ENCODE peak calls at places on chromosomes 3 and 15, in six cellular contexts. W is upper lobe of right lung; D is ovary; N is CD8-positive, alpha-beta memory T cell; Y is HL-60; Z is coronary artery. L is an unnamed sample.

GRCh38 chr3:22981176-22981575 is 222.0 kb upstream of the UBE2E2 start:
- DNase-seq in W (no peak), D (no peak), N (no peak), Y (no peak), Z (no peak), L (no peak)

GRCh38 chr15:88878720-88879184 is 16.6 kb downstream of the HAPLN3 start:
- DNase-seq in W (no peak), D (no peak), N (peak; percentile 3), Y (no peak), Z (no peak), L (no peak)

GRCh38 chr15:95770191-95770590 is 560.3 kb upstream of the NR2F2 start:
- DNase-seq in W (no peak), D (no peak), N (no peak), Y (no peak), Z (no peak), L (no peak)

GRCh38 chr3:183032904-183033555 is 52.7 kb upstream of the DCUN1D1 start:
- DNase-seq in W (no peak), D (no peak), N (no peak), Y (no peak), Z (no peak), L (no peak)

GRCh38 chr3:119413603-119414280 is 49.7 kb downstream of the TMEM39A start:
- DNase-seq in W (no peak), D (no peak), N (no peak), Y (no peak), Z (no peak), L (no peak)

GRCh38 chr3:44628716-44629115 is 3.9 kb downstream of the ZNF197 start:
- DNase-seq in W (no peak), D (no peak), N (no peak), Y (no peak), Z (no peak), L (no peak)

GRCh38 chr3:2657408-2657807 is 452.8 kb downstream of the IL5RA start:
- DNase-seq in W (no peak), D (no peak), N (no peak), Y (no peak), Z (no peak), L (no peak)

GRCh38 chr3:71524688-71525087 is 58.8 kb downstream of the FOXP1 start:
- DNase-seq in W (no peak), D (no peak), N (no peak), Y (no peak), Z (no peak), L (no peak)

GRCh38 chr3:153260681-153261080 is 98.7 kb downstream of the RAP2B start:
- DNase-seq in W (no peak), D (no peak), N (no peak), Y (no peak), Z (no peak), L (no peak)

GRCh38 chr15:74826372-74826819 is at the start of gene CPLX3:
- DNase-seq in W (no peak), D (peak; percentile 45), N (peak; percentile 28), Y (no peak), Z (no peak), L (no peak)

GRCh38 chr3:106215047-106215446 is 346.2 kb upstream of the CBLB start:
- DNase-seq in W (no peak), D (no peak), N (no peak), Y (no peak), Z (no peak), L (no peak)

GRCh38 chr3:128578346-128578745 is 72.3 kb downstream of the RPN1 start:
- DNase-seq in W (no peak), D (no peak), N (no peak), Y (no peak), Z (no peak), L (no peak)

GRCh38 chr3:78569820-78570219 is 1198.0 kb downstream of the ROBO1 start:
- DNase-seq in W (no peak), D (no peak), N (no peak), Y (no peak), Z (no peak), L (no peak)

GRCh38 chr3:55000546-55000945 is 72.7 kb upstream of the LRTM1 start:
- DNase-seq in W (no peak), D (no peak), N (no peak), Y (no peak), Z (no peak), L (no peak)

GRCh38 chr3:54870423-54870822 is 57.4 kb downstream of the LRTM1 start:
- DNase-seq in W (no peak), D (peak; percentile 30), N (no peak), Y (no peak), Z (no peak), L (no peak)

GRCh38 chr3:127848131-127849129 is 26.1 kb upstream of the MGLL start:
- DNase-seq in W (no peak), D (no peak), N (no peak), Y (no peak), Z (no peak), L (no peak)

GRCh38 chr15:40330368-40330836 is 6.9 kb downstream of the INAFM2 start:
- DNase-seq in W (peak; percentile 89), D (peak; percentile 78), N (no peak), Y (peak; percentile 45), Z (no peak), L (peak; percentile 75)

GRCh38 chr15:28993720-28994053 is 107.9 kb downstream of the APBA2 start:
- DNase-seq in W (peak; percentile 49), D (no peak), N (no peak), Y (no peak), Z (no peak), L (peak; percentile 44)

GRCh38 chr15:28995193-28995592 is 109.4 kb downstream of the APBA2 start:
- DNase-seq in W (peak; percentile 40), D (no peak), N (no peak), Y (no peak), Z (no peak), L (no peak)

GRCh38 chr15:28994830-28995180 is 109.0 kb downstream of the APBA2 start:
- DNase-seq in W (peak; percentile 34), D (no peak), N (no peak), Y (no peak), Z (no peak), L (peak; percentile 44)

GRCh38 chr15:28992996-28993719 is 107.4 kb downstream of the APBA2 start:
- DNase-seq in W (peak; percentile 25), D (peak; percentile 38), N (no peak), Y (no peak), Z (no peak), L (peak; percentile 37)

DNA sequence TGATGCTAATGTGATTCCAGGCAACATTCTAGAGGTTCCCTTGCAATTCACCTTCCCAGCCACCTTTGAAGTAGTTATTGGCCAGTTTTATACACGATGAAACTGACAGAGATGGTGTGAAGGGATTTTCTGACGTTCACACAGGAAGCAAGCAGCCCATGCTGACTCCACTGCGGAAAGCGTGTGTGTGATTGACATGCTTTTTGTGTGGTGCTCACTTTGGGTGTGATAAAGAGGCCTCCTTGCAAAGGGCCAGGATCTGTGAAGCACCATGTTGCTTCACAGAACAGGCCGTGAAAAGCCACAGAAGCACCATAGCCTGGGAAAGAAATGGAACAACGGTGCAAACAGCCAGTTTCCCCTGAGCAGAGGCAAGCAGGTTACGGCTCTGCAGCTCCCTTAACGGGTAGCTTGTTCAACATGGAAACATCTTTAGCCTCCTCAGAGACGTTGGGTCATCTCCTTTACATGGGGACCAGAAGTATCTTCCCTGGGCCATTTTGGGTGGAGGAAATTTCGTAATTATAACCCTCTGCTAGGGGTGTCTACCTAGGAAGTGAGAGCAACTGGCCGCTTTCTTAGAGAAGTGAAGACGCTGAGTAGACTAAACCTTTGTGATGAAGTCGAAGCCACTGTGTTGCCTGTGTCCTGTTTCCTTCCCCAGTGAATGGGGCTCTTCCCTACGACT is 108.5 kb downstream of the APBA2 start:
- DNase-seq in W (no peak), D (no peak), N (no peak), Y (no peak), Z (no peak), L (peak; percentile 9)
- H3K27ac ChIP-seq in W (no peak overlapping the region), D (peak overlapping the region; percentile 71), N (no peak overlapping the region), Y (no peak overlapping the region), Z (no peak overlapping the region), L (no peak overlapping the region)

GRCh38 chr3:164468055-164468454 is 610.2 kb downstream of the SI start:
- DNase-seq in W (no peak), D (no peak), N (no peak), Y (no peak), Z (no peak), L (no peak)

GRCh38 chr3:164467027-164467426 is 611.3 kb downstream of the SI start:
- DNase-seq in W (no peak), D (no peak), N (no peak), Y (no peak), Z (no peak), L (no peak)

GRCh38 chr3:164465172-164465571 is 613.1 kb downstream of the SI start:
- DNase-seq in W (no peak), D (no peak), N (no peak), Y (no peak), Z (no peak), L (no peak)

GRCh38 chr3:164470471-164470870 is 607.8 kb downstream of the SI start:
- DNase-seq in W (no peak), D (no peak), N (no peak), Y (no peak), Z (no peak), L (no peak)
- H3K4me3 ChIP-seq in W (no peak overlapping the region), D (no peak overlapping the region), N (no peak overlapping the region), Y (no peak overlapping the region), Z (no peak overlapping the region), L (no peak overlapping the region)

GRCh38 chr15:49468440-49468839 is 45.4 kb downstream of the FGF7 start:
- DNase-seq in W (no peak), D (no peak), N (no peak), Y (no peak), Z (no peak), L (no peak)
- H3K27ac ChIP-seq in W (no peak overlapping the region), D (no peak overlapping the region), N (no peak overlapping the region), Y (no peak overlapping the region), Z (no peak overlapping the region), L (no peak overlapping the region)

GRCh38 chr3:11609481-11609880 is 34.2 kb downstream of the VGLL4 start:
- DNase-seq in W (no peak), D (no peak), N (no peak), Y (no peak), Z (no peak), L (no peak)
- H3K4me3 ChIP-seq in W (no peak overlapping the region), D (no peak overlapping the region), N (no peak overlapping the region), Y (no peak overlapping the region), Z (peak overlapping the region; percentile 34), L (no peak overlapping the region)

GRCh38 chr15:73802336-73803105 is 49.4 kb upstream of the INSYN1 start:
- DNase-seq in W (no peak), D (no peak), N (no peak), Y (no peak), Z (peak; percentile 87), L (peak; percentile 81)

GRCh38 chr15:73797366-73798158 is 44.4 kb upstream of the INSYN1 start:
- DNase-seq in W (no peak), D (no peak), N (no peak), Y (no peak), Z (no peak), L (no peak)

GRCh38 chr15:73800662-73801345 is 47.7 kb upstream of the INSYN1 start:
- DNase-seq in W (no peak), D (peak; percentile 30), N (no peak), Y (no peak), Z (peak; percentile 81), L (peak; percentile 89)

GRCh38 chr15:73796266-73796939 is 43.3 kb upstream of the INSYN1 start:
- DNase-seq in W (no peak), D (no peak), N (no peak), Y (no peak), Z (no peak), L (no peak)

GRCh38 chr15:73799466-73799865 is 46.3 kb upstream of the INSYN1 start:
- DNase-seq in W (no peak), D (no peak), N (no peak), Y (no peak), Z (no peak), L (no peak)
- H3K27ac ChIP-seq in W (no peak overlapping the region), D (no peak overlapping the region), N (no peak overlapping the region), Y (no peak overlapping the region), Z (peak overlapping the region; percentile 85), L (no peak overlapping the region)

GRCh38 chr3:83633758-83634157 is 1325.0 kb upstream of the CADM2 start:
- DNase-seq in W (no peak), D (no peak), N (no peak), Y (no peak), Z (no peak), L (no peak)
- H3K4me3 ChIP-seq in W (no peak overlapping the region), D (no peak overlapping the region), N (no peak overlapping the region), Y (no peak overlapping the region), Z (no peak overlapping the region), L (no peak overlapping the region)

L was measured in aorta.